ENCODE peak calls at places on chromosomes 6 and 20, in five cellular contexts. L, P, U, O and V are unnamed samples. For H3K4me1, the result is how much of the 10 kb centered on the place peaks cover.

GRCh38 chr20:58072695-58073671 is 155.5 kb downstream of the ANKRD60 start:
- DNase-seq in L (no peak), U (no peak), P (no peak), O (no peak), V (no peak)

GRCh38 chr6:131107166-131107565 is 28.1 kb upstream of the AKAP7 start:
- DNase-seq in L (no peak), U (peak), P (no peak), O (no peak), V (no peak)

GRCh38 chr6:34300332-34300751 is 51.5 kb upstream of the SMIM29 start:
- DNase-seq in U (no peak), O (no peak), L (no peak), P (no peak), V (no peak)

GRCh38 chr6:84089552-84089951 is 56.0 kb downstream of the MRAP2 start:
- DNase-seq in L (no peak), O (no peak), U (no peak), P (no peak), V (no peak)

GRCh38 chr6:73308712-73309533 is 45.2 kb downstream of the DPPA5 start:
- DNase-seq in L (no peak), P (no peak), O (no peak), U (peak), V (no peak)

GRCh38 chr6:10441004-10441654 is 26.3 kb upstream of the TFAP2A start:
- DNase-seq in O (no peak), U (peak), P (no peak), L (no peak), V (no peak)

GRCh38 chr6:128208078-128208477 is 307.2 kb upstream of the THEMIS start:
- DNase-seq in U (peak), O (no peak), L (no peak), P (no peak), V (no peak)

GRCh38 chr6:133128191-133128590 is 113.0 kb upstream of the EYA4 start:
- DNase-seq in O (no peak), L (no peak), U (no peak), P (no peak), V (no peak)

GRCh38 chr20:22921595-22922421 is 113.3 kb upstream of the SSTR4 start:
- DNase-seq in P (no peak), L (no peak), O (no peak), U (peak), V (no peak)

GRCh38 chr20:20897922-20898321 is 185.5 kb upstream of the RALGAPA2 start:
- DNase-seq in L (no peak), O (no peak), P (no peak), U (no peak), V (no peak)

GRCh38 chr20:55004044-55004443 is 528.7 kb downstream of the DOK5 start:
- DNase-seq in U (no peak), O (no peak), L (no peak), P (no peak), V (no peak)

GRCh38 chr6:89339565-89339964 is 13.0 kb downstream of the UBE2J1 start:
- DNase-seq in P (no peak), O (no peak), L (no peak), U (no peak), V (no peak)

GRCh38 chr20:51886891-51887608 is 84.7 kb upstream of the SALL4 start:
- DNase-seq in O (no peak), L (no peak), P (no peak), U (no peak), V (no peak)

GRCh38 chr20:14055127-14055742 is 59.9 kb downstream of the MACROD2 start:
- DNase-seq in O (no peak), L (no peak), P (no peak), U (peak), V (no peak)

GRCh38 chr6:10465633-10466499 is 51.0 kb upstream of the TFAP2A start:
- DNase-seq in P (no peak), O (no peak), U (peak), L (no peak), V (no peak)

GRCh38 chr20:32440069-32440757 is 82.1 kb downstream of the ASXL1 start:
- DNase-seq in O (no peak), L (peak), U (no peak), P (no peak), V (no peak)

GRCh38 chr20:32438331-32438858 is 80.3 kb downstream of the ASXL1 start:
- DNase-seq in L (no peak), U (no peak), P (no peak), O (no peak), V (no peak)

GRCh38 chr20:32440758-32441078 is 82.6 kb downstream of the ASXL1 start:
- DNase-seq in U (no peak), P (peak), O (no peak), L (peak), V (no peak)

GRCh38 chr20:32437391-32438074 is 79.4 kb downstream of the ASXL1 start:
- DNase-seq in U (peak), P (no peak), L (no peak), O (no peak), V (no peak)

GRCh38 chr20:32439132-32439829 is 81.2 kb downstream of the ASXL1 start:
- DNase-seq in O (no peak), L (no peak), U (no peak), P (peak), V (no peak)
- TF ChIP-seq CTCF in O (no peak), L (no peak), U (no peak), P (no peak), V (no peak)

GRCh38 chr6:14705841-14706377 is 540.0 kb upstream of the JARID2 start:
- DNase-seq in U (peak), P (no peak), L (no peak), O (no peak), V (no peak)
- H3K4me1 ChIP-seq in U (under half), P (under half), L (under half), O (under half), V (under half)

GRCh38 chr6:2036084-2037023 is 209.1 kb downstream of the GMDS start:
- DNase-seq in L (no peak), O (no peak), U (no peak), P (no peak), V (no peak)

GRCh38 chr6:2034256-2034655 is 211.1 kb downstream of the GMDS start:
- DNase-seq in L (no peak), O (no peak), U (no peak), P (no peak), V (no peak)

GRCh38 chr6:2038096-2038495 is 207.3 kb downstream of the GMDS start:
- DNase-seq in O (no peak), U (no peak), L (no peak), P (no peak), V (no peak)

GRCh38 chr6:2035046-2035445 is 210.4 kb downstream of the GMDS start:
- DNase-seq in U (no peak), P (no peak), L (no peak), O (no peak), V (no peak)

GRCh38 chr6:2037230-2037926 is 208.0 kb downstream of the GMDS start:
- DNase-seq in O (no peak), L (no peak), P (no peak), U (peak), V (no peak)
- TF ChIP-seq CTCF in O (no peak), L (no peak), P (no peak), U (peak), V (no peak)

DNA sequence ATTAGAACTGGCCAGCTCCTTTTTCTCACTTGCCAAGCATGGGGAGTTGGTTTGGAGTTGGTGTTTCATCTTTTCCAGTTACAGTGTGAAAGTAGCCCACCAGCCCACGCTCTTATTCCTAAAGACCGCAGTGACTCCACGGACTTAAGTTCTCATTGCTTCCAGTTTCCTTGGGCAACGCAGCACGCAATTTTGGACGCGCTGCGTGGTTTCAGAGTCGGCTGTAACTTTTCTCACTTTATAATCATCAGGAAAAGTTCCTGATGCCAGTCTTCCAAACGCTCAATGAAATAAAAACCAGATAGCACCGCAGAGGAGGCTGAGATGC is 377 bp upstream of the PEX7 start:
- DNase-seq in P (no peak), U (peak), L (no peak), O (peak), V (no peak)
- H3K4me1 ChIP-seq in P (under half), U (under half), L (under half), O (under half), V (under half)

DNA sequence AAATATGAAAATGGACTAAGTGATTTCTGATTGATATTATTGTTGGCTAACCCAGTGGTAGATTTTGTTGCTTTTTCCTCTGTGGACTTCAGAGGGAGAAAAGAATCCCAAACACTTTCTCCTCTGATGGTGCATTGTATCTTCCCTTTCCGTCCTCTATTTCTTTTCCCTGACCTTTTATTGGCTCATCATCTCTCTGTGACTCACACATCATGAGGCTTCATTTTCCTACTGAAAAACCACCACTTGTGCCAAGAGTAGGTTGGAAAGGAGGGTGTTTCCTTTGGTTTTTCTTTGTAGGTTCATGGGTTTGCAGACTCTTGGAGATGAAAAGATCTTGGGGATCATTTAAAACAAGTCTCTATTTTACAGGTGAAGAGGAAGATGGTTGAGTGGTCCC is 311.7 kb upstream of the JAG1 start:
- DNase-seq in U (peak), L (no peak), P (no peak), O (no peak), V (no peak)
- TF ChIP-seq CTCF in U (no peak), L (no peak), P (no peak), O (no peak), V (no peak)

GRCh38 chr6:156877126-156877863 is 100.1 kb downstream of the ARID1B start:
- DNase-seq in L (no peak), O (no peak), U (no peak), P (peak), V (no peak)
- H3K4me1 ChIP-seq in L (under half), O (under half), U (under half), P (under half), V (under half)

GRCh38 chr20:4959582-4959981 is 41.7 kb downstream of the SLC23A2 start:
- DNase-seq in P (no peak), L (no peak), O (no peak), U (no peak), V (no peak)

GRCh38 chr20:4957939-4958362 is 43.4 kb downstream of the SLC23A2 start:
- DNase-seq in U (no peak), O (no peak), P (no peak), L (no peak), V (no peak)

GRCh38 chr20:4956200-4956810 is 45.0 kb downstream of the SLC23A2 start:
- DNase-seq in O (no peak), U (peak), P (no peak), L (no peak), V (no peak)

GRCh38 chr20:4953881-4954280 is 47.4 kb downstream of the SLC23A2 start:
- DNase-seq in U (no peak), O (no peak), L (no peak), P (no peak), V (no peak)

GRCh38 chr20:4957187-4957586 is 44.1 kb downstream of the SLC23A2 start:
- DNase-seq in P (no peak), L (no peak), U (no peak), O (no peak), V (no peak)
- TF ChIP-seq CTCF in P (no peak), L (no peak), U (no peak), O (no peak), V (no peak)